ENCODE peak calls at places on chromosomes 12 and 14, in four cellular contexts. M is mucosa of descending colon; G is activated naive CD8-positive, alpha-beta T cell treated with anti-CD3 and anti-CD28 coated beads, Interleukin-2, amount 50 U/mL, for 24 hours; H is CD4-positive, CD25-positive, alpha-beta regulatory T cell. K is an unnamed sample.

GRCh38 chr14:75306917-75307699 is 28.5 kb downstream of the FOS start:
- DNase-seq in M (no peak), G (no peak), H (no peak), K (no peak)

GRCh38 chr14:51335521-51335920 is 95.5 kb downstream of the TMX1 start:
- DNase-seq in M (no peak), G (no peak), H (no peak), K (no peak)

GRCh38 chr12:66004922-66005703 is 125.4 kb downstream of the LLPH start:
- DNase-seq in M (no peak), G (no peak), H (no peak), K (no peak)

GRCh38 chr12:69966839-69967238 is 141.8 kb downstream of the MYRFL start:
- DNase-seq in M (no peak), G (no peak), H (no peak), K (no peak)

GRCh38 chr14:95520346-95520745 is 3.9 kb upstream of the SYNE3 start:
- DNase-seq in M (no peak), G (no peak), H (no peak), K (no peak)

GRCh38 chr12:107549786-107550480 is 135.7 kb upstream of the PWP1 start:
- DNase-seq in M (no peak), G (no peak), H (no peak), K (no peak)

GRCh38 chr12:94202245-94203180 is 54.1 kb downstream of the PLXNC1 start:
- DNase-seq in M (no peak), G (no peak), H (no peak), K (no peak)

GRCh38 chr12:98838282-98838681 is 193.2 kb downstream of the APAF1 start:
- DNase-seq in M (no peak), G (no peak), H (no peak), K (no peak)

GRCh38 chr12:120356567-120357030 is 12.4 kb downstream of the MSI1 start:
- DNase-seq in M (peak), G (peak), H (peak), K (peak)

GRCh38 chr12:27437839-27438238 is 8.7 kb upstream of the SMCO2 start:
- DNase-seq in M (no peak), G (no peak), H (no peak), K (no peak)

GRCh38 chr14:51028851-51029754 is 65.8 kb downstream of the TRIM9 start:
- DNase-seq in M (no peak), G (no peak), H (no peak), K (no peak)